ENCODE peak calls at places on chromosomes 11 and 22, in nine cellular contexts. One of them, this sample, is unnamed.

GRCh38 chr11:3623126-3623525 is 18.7 kb downstream of the ART5 start:
- DNase-seq in activated T-helper 1 cell treated with Interleukin-2 at 50 U/mL for 16 hours: no peak
- DNase-seq in stimulated activated CD8-positive, alpha-beta memory T cell treated with anti-CD3 and anti-CD28 coated beads, Interleukin-2, amount 100 ng/mL, for 1 hour: no peak
- DNase-seq in mucosa of gallbladder: no peak
- DNase-seq in left ventricle myocardium inferior: no peak
- DNase-seq in HL-60: peak; percentile 37
- DNase-seq in heart left ventricle: no peak
- DNase-seq in SK-MEL-5: no peak
- DNase-seq in ovary: no peak
- DNase-seq in this sample: no peak

GRCh38 chr11:68412593-68413475 is 47.7 kb upstream of the PPP6R3 start:
- DNase-seq in activated T-helper 1 cell treated with Interleukin-2 at 50 U/mL for 16 hours: no peak
- DNase-seq in stimulated activated CD8-positive, alpha-beta memory T cell treated with anti-CD3 and anti-CD28 coated beads, Interleukin-2, amount 100 ng/mL, for 1 hour: no peak
- DNase-seq in mucosa of gallbladder: peak; percentile 51
- DNase-seq in left ventricle myocardium inferior: peak; percentile 52
- DNase-seq in HL-60: no peak
- DNase-seq in heart left ventricle: peak; percentile 56
- DNase-seq in SK-MEL-5: no peak
- DNase-seq in ovary: no peak
- DNase-seq in this sample: no peak

GRCh38 chr22:49996192-49996531 is 16.4 kb downstream of the IL17REL start:
- DNase-seq in activated T-helper 1 cell treated with Interleukin-2 at 50 U/mL for 16 hours: no peak
- DNase-seq in stimulated activated CD8-positive, alpha-beta memory T cell treated with anti-CD3 and anti-CD28 coated beads, Interleukin-2, amount 100 ng/mL, for 1 hour: no peak
- DNase-seq in mucosa of gallbladder: no peak
- DNase-seq in left ventricle myocardium inferior: no peak
- DNase-seq in HL-60: no peak
- DNase-seq in heart left ventricle: no peak
- DNase-seq in SK-MEL-5: no peak
- DNase-seq in ovary: no peak
- DNase-seq in this sample: no peak

GRCh38 chr11:37468344-37468743 is 870.3 kb upstream of the RAG2 start:
- DNase-seq in activated T-helper 1 cell treated with Interleukin-2 at 50 U/mL for 16 hours: no peak
- DNase-seq in stimulated activated CD8-positive, alpha-beta memory T cell treated with anti-CD3 and anti-CD28 coated beads, Interleukin-2, amount 100 ng/mL, for 1 hour: no peak
- DNase-seq in mucosa of gallbladder: no peak
- DNase-seq in left ventricle myocardium inferior: no peak
- DNase-seq in HL-60: no peak
- DNase-seq in heart left ventricle: no peak
- DNase-seq in SK-MEL-5: no peak
- DNase-seq in ovary: no peak
- DNase-seq in this sample: no peak

GRCh38 chr11:112225753-112226061 is 521 bp upstream of the PTS start:
- DNase-seq in activated T-helper 1 cell treated with Interleukin-2 at 50 U/mL for 16 hours: no peak
- DNase-seq in stimulated activated CD8-positive, alpha-beta memory T cell treated with anti-CD3 and anti-CD28 coated beads, Interleukin-2, amount 100 ng/mL, for 1 hour: no peak
- DNase-seq in mucosa of gallbladder: peak; percentile 24
- DNase-seq in left ventricle myocardium inferior: no peak
- DNase-seq in HL-60: no peak
- DNase-seq in heart left ventricle: no peak
- DNase-seq in SK-MEL-5: no peak
- DNase-seq in ovary: no peak
- DNase-seq in this sample: no peak

GRCh38 chr11:45816614-45817013 is 11.7 kb downstream of the SLC35C1 start:
- DNase-seq in activated T-helper 1 cell treated with Interleukin-2 at 50 U/mL for 16 hours: no peak
- DNase-seq in stimulated activated CD8-positive, alpha-beta memory T cell treated with anti-CD3 and anti-CD28 coated beads, Interleukin-2, amount 100 ng/mL, for 1 hour: no peak
- DNase-seq in mucosa of gallbladder: no peak
- DNase-seq in left ventricle myocardium inferior: no peak
- DNase-seq in HL-60: no peak
- DNase-seq in heart left ventricle: no peak
- DNase-seq in SK-MEL-5: no peak
- DNase-seq in ovary: no peak
- DNase-seq in this sample: no peak

GRCh38 chr11:79594839-79595238 is 154.0 kb upstream of the TENM4 start:
- DNase-seq in activated T-helper 1 cell treated with Interleukin-2 at 50 U/mL for 16 hours: no peak
- DNase-seq in stimulated activated CD8-positive, alpha-beta memory T cell treated with anti-CD3 and anti-CD28 coated beads, Interleukin-2, amount 100 ng/mL, for 1 hour: no peak
- DNase-seq in mucosa of gallbladder: no peak
- DNase-seq in left ventricle myocardium inferior: no peak
- DNase-seq in HL-60: no peak
- DNase-seq in heart left ventricle: no peak
- DNase-seq in SK-MEL-5: no peak
- DNase-seq in ovary: no peak
- DNase-seq in this sample: no peak

GRCh38 chr22:30424471-30425326 is 869 bp upstream of the MTFP1 start:
- DNase-seq in activated T-helper 1 cell treated with Interleukin-2 at 50 U/mL for 16 hours: no peak
- DNase-seq in stimulated activated CD8-positive, alpha-beta memory T cell treated with anti-CD3 and anti-CD28 coated beads, Interleukin-2, amount 100 ng/mL, for 1 hour: no peak
- DNase-seq in mucosa of gallbladder: no peak
- DNase-seq in left ventricle myocardium inferior: no peak
- DNase-seq in HL-60: peak; percentile 26
- DNase-seq in heart left ventricle: no peak
- DNase-seq in SK-MEL-5: peak; percentile 34
- DNase-seq in ovary: no peak
- DNase-seq in this sample: no peak

GRCh38 chr11:131423715-131424114 is 53.3 kb downstream of the NTM start:
- DNase-seq in activated T-helper 1 cell treated with Interleukin-2 at 50 U/mL for 16 hours: no peak
- DNase-seq in stimulated activated CD8-positive, alpha-beta memory T cell treated with anti-CD3 and anti-CD28 coated beads, Interleukin-2, amount 100 ng/mL, for 1 hour: no peak
- DNase-seq in mucosa of gallbladder: peak; percentile 21
- DNase-seq in left ventricle myocardium inferior: no peak
- DNase-seq in HL-60: no peak
- DNase-seq in heart left ventricle: no peak
- DNase-seq in SK-MEL-5: no peak
- DNase-seq in ovary: no peak
- DNase-seq in this sample: no peak

GRCh38 chr11:116596346-116597260 is 176.2 kb downstream of the BUD13 start:
- DNase-seq in activated T-helper 1 cell treated with Interleukin-2 at 50 U/mL for 16 hours: no peak
- DNase-seq in stimulated activated CD8-positive, alpha-beta memory T cell treated with anti-CD3 and anti-CD28 coated beads, Interleukin-2, amount 100 ng/mL, for 1 hour: no peak
- DNase-seq in mucosa of gallbladder: no peak
- DNase-seq in left ventricle myocardium inferior: no peak
- DNase-seq in HL-60: no peak
- DNase-seq in heart left ventricle: no peak
- DNase-seq in SK-MEL-5: no peak
- DNase-seq in ovary: no peak
- DNase-seq in this sample: no peak

GRCh38 chr11:77617892-77618291 is 19.7 kb downstream of the CLNS1A start:
- DNase-seq in activated T-helper 1 cell treated with Interleukin-2 at 50 U/mL for 16 hours: no peak
- DNase-seq in stimulated activated CD8-positive, alpha-beta memory T cell treated with anti-CD3 and anti-CD28 coated beads, Interleukin-2, amount 100 ng/mL, for 1 hour: no peak
- DNase-seq in mucosa of gallbladder: no peak
- DNase-seq in left ventricle myocardium inferior: no peak
- DNase-seq in HL-60: no peak
- DNase-seq in heart left ventricle: no peak
- DNase-seq in SK-MEL-5: no peak
- DNase-seq in ovary: no peak
- DNase-seq in this sample: no peak

GRCh38 chr22:29108137-29108536 is 35.3 kb downstream of the KREMEN1 start:
- DNase-seq in activated T-helper 1 cell treated with Interleukin-2 at 50 U/mL for 16 hours: no peak
- DNase-seq in stimulated activated CD8-positive, alpha-beta memory T cell treated with anti-CD3 and anti-CD28 coated beads, Interleukin-2, amount 100 ng/mL, for 1 hour: no peak
- DNase-seq in mucosa of gallbladder: no peak
- DNase-seq in left ventricle myocardium inferior: no peak
- DNase-seq in HL-60: no peak
- DNase-seq in heart left ventricle: no peak
- DNase-seq in SK-MEL-5: no peak
- DNase-seq in ovary: no peak
- DNase-seq in this sample: no peak

GRCh38 chr22:39283312-39284141 is 35.9 kb downstream of the RPL3 start:
- DNase-seq in activated T-helper 1 cell treated with Interleukin-2 at 50 U/mL for 16 hours: no peak
- DNase-seq in stimulated activated CD8-positive, alpha-beta memory T cell treated with anti-CD3 and anti-CD28 coated beads, Interleukin-2, amount 100 ng/mL, for 1 hour: no peak
- DNase-seq in mucosa of gallbladder: peak; percentile 61
- DNase-seq in left ventricle myocardium inferior: peak; percentile 63
- DNase-seq in HL-60: no peak
- DNase-seq in heart left ventricle: peak; percentile 76
- DNase-seq in SK-MEL-5: no peak
- DNase-seq in ovary: no peak
- DNase-seq in this sample: peak; percentile 74

GRCh38 chr22:22748297-22748743 is 103.9 kb downstream of the GGTLC2 start:
- DNase-seq in activated T-helper 1 cell treated with Interleukin-2 at 50 U/mL for 16 hours: no peak
- DNase-seq in stimulated activated CD8-positive, alpha-beta memory T cell treated with anti-CD3 and anti-CD28 coated beads, Interleukin-2, amount 100 ng/mL, for 1 hour: peak; percentile 20
- DNase-seq in mucosa of gallbladder: peak; percentile 66
- DNase-seq in left ventricle myocardium inferior: no peak
- DNase-seq in HL-60: peak; percentile 17
- DNase-seq in heart left ventricle: no peak
- DNase-seq in SK-MEL-5: peak; percentile 75
- DNase-seq in ovary: peak; percentile 34
- DNase-seq in this sample: peak; percentile 82

GRCh38 chr11:24635588-24636290 is 138.9 kb downstream of the LUZP2 start:
- DNase-seq in activated T-helper 1 cell treated with Interleukin-2 at 50 U/mL for 16 hours: no peak
- DNase-seq in stimulated activated CD8-positive, alpha-beta memory T cell treated with anti-CD3 and anti-CD28 coated beads, Interleukin-2, amount 100 ng/mL, for 1 hour: no peak
- DNase-seq in mucosa of gallbladder: no peak
- DNase-seq in left ventricle myocardium inferior: no peak
- DNase-seq in HL-60: no peak
- DNase-seq in heart left ventricle: no peak
- DNase-seq in SK-MEL-5: no peak
- DNase-seq in ovary: no peak
- DNase-seq in this sample: peak; percentile 6

GRCh38 chr11:64271339-64272132 is 12.9 kb downstream of the BAD start:
- DNase-seq in activated T-helper 1 cell treated with Interleukin-2 at 50 U/mL for 16 hours: peak; percentile 78
- DNase-seq in stimulated activated CD8-positive, alpha-beta memory T cell treated with anti-CD3 and anti-CD28 coated beads, Interleukin-2, amount 100 ng/mL, for 1 hour: peak; percentile 71
- DNase-seq in mucosa of gallbladder: peak; percentile 92
- DNase-seq in left ventricle myocardium inferior: peak; percentile 88
- DNase-seq in HL-60: peak; percentile 98
- DNase-seq in heart left ventricle: peak; percentile 95
- DNase-seq in SK-MEL-5: peak; percentile 84
- DNase-seq in ovary: peak; percentile 92
- DNase-seq in this sample: peak; percentile 96

GRCh38 chr11:15824060-15824459 is 532.3 kb downstream of the SOX6 start:
- DNase-seq in activated T-helper 1 cell treated with Interleukin-2 at 50 U/mL for 16 hours: no peak
- DNase-seq in stimulated activated CD8-positive, alpha-beta memory T cell treated with anti-CD3 and anti-CD28 coated beads, Interleukin-2, amount 100 ng/mL, for 1 hour: no peak
- DNase-seq in mucosa of gallbladder: no peak
- DNase-seq in left ventricle myocardium inferior: no peak
- DNase-seq in HL-60: no peak
- DNase-seq in heart left ventricle: no peak
- DNase-seq in SK-MEL-5: no peak
- DNase-seq in ovary: no peak
- DNase-seq in this sample: no peak

GRCh38 chr11:84817998-84818397 is 809.1 kb downstream of the DLG2 start:
- DNase-seq in activated T-helper 1 cell treated with Interleukin-2 at 50 U/mL for 16 hours: no peak
- DNase-seq in stimulated activated CD8-positive, alpha-beta memory T cell treated with anti-CD3 and anti-CD28 coated beads, Interleukin-2, amount 100 ng/mL, for 1 hour: no peak
- DNase-seq in mucosa of gallbladder: no peak
- DNase-seq in left ventricle myocardium inferior: no peak
- DNase-seq in HL-60: no peak
- DNase-seq in heart left ventricle: no peak
- DNase-seq in SK-MEL-5: no peak
- DNase-seq in ovary: no peak
- DNase-seq in this sample: no peak

GRCh38 chr11:64558065-64558745 is 32.8 kb upstream of the SLC22A12 start:
- DNase-seq in activated T-helper 1 cell treated with Interleukin-2 at 50 U/mL for 16 hours: no peak
- DNase-seq in stimulated activated CD8-positive, alpha-beta memory T cell treated with anti-CD3 and anti-CD28 coated beads, Interleukin-2, amount 100 ng/mL, for 1 hour: no peak
- DNase-seq in mucosa of gallbladder: no peak
- DNase-seq in left ventricle myocardium inferior: no peak
- DNase-seq in HL-60: no peak
- DNase-seq in heart left ventricle: no peak
- DNase-seq in SK-MEL-5: no peak
- DNase-seq in ovary: no peak
- DNase-seq in this sample: no peak

GRCh38 chr22:33723915-33724314 is 196.4 kb downstream of the LARGE1 start:
- DNase-seq in activated T-helper 1 cell treated with Interleukin-2 at 50 U/mL for 16 hours: no peak
- DNase-seq in stimulated activated CD8-positive, alpha-beta memory T cell treated with anti-CD3 and anti-CD28 coated beads, Interleukin-2, amount 100 ng/mL, for 1 hour: no peak
- DNase-seq in mucosa of gallbladder: no peak
- DNase-seq in left ventricle myocardium inferior: peak; percentile 27
- DNase-seq in HL-60: no peak
- DNase-seq in heart left ventricle: peak; percentile 58
- DNase-seq in SK-MEL-5: no peak
- DNase-seq in ovary: no peak
- DNase-seq in this sample: peak; percentile 1

GRCh38 chr11:82092904-82093303 is 640.8 kb downstream of the FAM181B start:
- DNase-seq in activated T-helper 1 cell treated with Interleukin-2 at 50 U/mL for 16 hours: no peak
- DNase-seq in stimulated activated CD8-positive, alpha-beta memory T cell treated with anti-CD3 and anti-CD28 coated beads, Interleukin-2, amount 100 ng/mL, for 1 hour: no peak
- DNase-seq in mucosa of gallbladder: no peak
- DNase-seq in left ventricle myocardium inferior: no peak
- DNase-seq in HL-60: no peak
- DNase-seq in heart left ventricle: no peak
- DNase-seq in SK-MEL-5: no peak
- DNase-seq in ovary: no peak
- DNase-seq in this sample: no peak

GRCh38 chr22:34038801-34039200 is 118.5 kb upstream of the LARGE1 start:
- DNase-seq in activated T-helper 1 cell treated with Interleukin-2 at 50 U/mL for 16 hours: no peak
- DNase-seq in stimulated activated CD8-positive, alpha-beta memory T cell treated with anti-CD3 and anti-CD28 coated beads, Interleukin-2, amount 100 ng/mL, for 1 hour: no peak
- DNase-seq in mucosa of gallbladder: no peak
- DNase-seq in left ventricle myocardium inferior: no peak
- DNase-seq in HL-60: no peak
- DNase-seq in heart left ventricle: no peak
- DNase-seq in SK-MEL-5: no peak
- DNase-seq in ovary: no peak
- DNase-seq in this sample: no peak

GRCh38 chr11:76162336-76163288 is 43.7 kb downstream of the WNT11 start:
- DNase-seq in activated T-helper 1 cell treated with Interleukin-2 at 50 U/mL for 16 hours: no peak
- DNase-seq in stimulated activated CD8-positive, alpha-beta memory T cell treated with anti-CD3 and anti-CD28 coated beads, Interleukin-2, amount 100 ng/mL, for 1 hour: no peak
- DNase-seq in mucosa of gallbladder: no peak
- DNase-seq in left ventricle myocardium inferior: no peak
- DNase-seq in HL-60: no peak
- DNase-seq in heart left ventricle: no peak
- DNase-seq in SK-MEL-5: no peak
- DNase-seq in ovary: no peak
- DNase-seq in this sample: no peak